ENCODE peak calls at places on chromosomes 12 and 14, in four cellular contexts. W is cardiac fibroblast, F is aorta, A is left cardiac atrium. B is an unnamed sample.

GRCh38 chr12:131783915-131784541 is 44.2 kb upstream of the MMP17 start:
- DNase-seq in W (peak; percentile 62), F (no peak), A (no peak), B (peak; percentile 82)

GRCh38 chr14:89641495-89642162 is 224.6 kb upstream of the FOXN3 start:
- DNase-seq in W (no peak), F (no peak), A (no peak), B (no peak)

GRCh38 chr14:79730911-79731310 is 480.4 kb downstream of the DIO2 start:
- DNase-seq in W (no peak), F (no peak), A (no peak), B (no peak)

GRCh38 chr12:96501139-96501741 is 11.9 kb downstream of the CFAP54 start:
- DNase-seq in W (peak; percentile 88), F (no peak), A (peak; percentile 58), B (peak; percentile 89)

GRCh38 chr14:94689218-94689984 is 77.2 kb downstream of the SERPINA3 start:
- DNase-seq in W (peak; percentile 60), F (peak; percentile 88), A (peak; percentile 56), B (peak; percentile 14)

GRCh38 chr12:70427611-70428010 is 61.5 kb downstream of the KCNMB4 start:
- DNase-seq in W (peak; percentile 40), F (no peak), A (no peak), B (no peak)

GRCh38 chr12:131386781-131387180 is 324.1 kb upstream of the SFSWAP start:
- DNase-seq in W (no peak), F (no peak), A (no peak), B (no peak)

GRCh38 chr12:106131671-106132070 is 7.1 kb downstream of the NUAK1 start:
- DNase-seq in W (peak; percentile 52), F (no peak), A (no peak), B (no peak)

GRCh38 chr12:1083888-1084262 is 92.9 kb downstream of the ERC1 start:
- DNase-seq in W (peak; percentile 86), F (no peak), A (no peak), B (no peak)

GRCh38 chr12:29148065-29148957 is 767 bp upstream of the FAR2 start:
- DNase-seq in W (peak; percentile 56), F (no peak), A (peak; percentile 62), B (no peak)

GRCh38 chr12:73308079-73308478 is 1035.9 kb downstream of the TRHDE start:
- DNase-seq in W (no peak), F (no peak), A (no peak), B (no peak)

GRCh38 chr12:111780166-111780565 is 13.4 kb downstream of the ALDH2 start:
- DNase-seq in W (no peak), F (no peak), A (no peak), B (no peak)

GRCh38 chr12:29562167-29562776 is 64.8 kb upstream of the OVCH1 start:
- DNase-seq in W (peak; percentile 93), F (no peak), A (peak; percentile 60), B (no peak)

B was measured in epithelial cell of esophagus.